ENCODE peak calls at places on chromosomes 3 and 15, in four cellular contexts. G is cardiac muscle cell, O is WERI-Rb-1, U is endodermal cell. L is an unnamed sample.

GRCh38 chr3:60290093-60290492 is 961.2 kb downstream of the FHIT start:
- DNase-seq in O (no peak), G (no peak), U (no peak), L (no peak)

GRCh38 chr15:100175406-100176114 is 166.2 kb downstream of the ADAMTS17 start:
- DNase-seq in G (no peak), U (peak), O (no peak), L (no peak)

GRCh38 chr15:70245932-70246622 is 148.4 kb upstream of the TLE3 start:
- DNase-seq in G (peak), U (peak), O (no peak), L (no peak)

GRCh38 chr15:58472821-58473581 is 41.2 kb downstream of the LIPC start:
- DNase-seq in U (peak), G (peak), O (no peak), L (no peak)

GRCh38 chr3:194472290-194472920 is 14.4 kb downstream of the ATP13A3 start:
- DNase-seq in G (peak), O (no peak), U (no peak), L (peak)

GRCh38 chr3:18111702-18112311 is 313.3 kb downstream of the SATB1 start:
- DNase-seq in G (peak), O (peak), U (no peak), L (no peak)

GRCh38 chr3:18372786-18373405 is 52.2 kb downstream of the SATB1 start:
- DNase-seq in O (no peak), U (no peak), G (no peak), L (no peak)

GRCh38 chr15:92634046-92634445 is 21.5 kb downstream of the FAM174B start:
- DNase-seq in O (peak), G (no peak), U (peak), L (no peak)

GRCh38 chr3:52530918-52531635 is 2.6 kb downstream of the NT5DC2 start:
- DNase-seq in G (no peak), O (no peak), U (no peak), L (no peak)

GRCh38 chr3:111277226-111277625 is 205.6 kb downstream of the NECTIN3 start:
- DNase-seq in U (peak), G (peak), O (no peak), L (no peak)

GRCh38 chr3:29128004-29128403 is 152.9 kb upstream of the RBMS3 start:
- DNase-seq in O (no peak), G (peak), U (no peak), L (no peak)

GRCh38 chr3:142958707-142959106 is 4.8 kb downstream of the PAQR9 start:
- DNase-seq in U (no peak), O (no peak), G (no peak), L (no peak)

GRCh38 chr15:75065851-75066509 is 42.6 kb downstream of the PPCDC start:
- DNase-seq in U (no peak), O (peak), G (peak), L (no peak)

GRCh38 chr3:65902304-65902793 is 136.4 kb downstream of the MAGI1 start:
- DNase-seq in U (peak), G (peak), O (no peak), L (peak)

GRCh38 chr3:177729939-177730700 is 532.8 kb upstream of the TBL1XR1 start:
- DNase-seq in O (no peak), U (no peak), G (peak), L (no peak)

GRCh38 chr3:112650472-112650871 is 9.5 kb upstream of the CCDC80 start:
- DNase-seq in O (no peak), G (peak), U (no peak), L (no peak)

GRCh38 chr15:40941528-40942336 is 11.5 kb upstream of the CHAC1 start:
- DNase-seq in O (peak), G (peak), U (peak), L (peak)

GRCh38 chr3:23637339-23637738 is 168.4 kb upstream of the UBE2E1 start:
- DNase-seq in U (no peak), G (no peak), O (no peak), L (no peak)

GRCh38 chr3:163745204-163745603 is 1333.1 kb downstream of the SI start:
- DNase-seq in O (no peak), G (no peak), U (no peak), L (no peak)

GRCh38 chr15:99999282-100000070 is 266.2 kb upstream of the LYSMD4 start:
- DNase-seq in U (peak), G (no peak), O (no peak), L (no peak)

GRCh38 chr3:35739964-35740527 is 100.7 kb downstream of the ARPP21 start:
- DNase-seq in U (no peak), G (no peak), O (no peak), L (no peak)

GRCh38 chr3:38985581-38985980 is 66.2 kb downstream of the SCN11A start:
- DNase-seq in O (no peak), G (no peak), U (no peak), L (no peak)

GRCh38 chr3:191047930-191048329 is 151.1 kb upstream of the OSTN start:
- DNase-seq in G (no peak), U (no peak), O (no peak), L (no peak)

GRCh38 chr15:60396100-60396499 is 1.7 kb downstream of the ANXA2 start:
- DNase-seq in U (no peak), O (no peak), G (no peak), L (no peak)

GRCh38 chr3:113287818-113288648 is 76.7 kb downstream of the BOC start:
- DNase-seq in G (peak), O (peak), U (peak), L (peak)

GRCh38 chr3:53794597-53794996 is 51.6 kb downstream of the CHDH start:
- DNase-seq in G (no peak), U (no peak), O (no peak), L (no peak)

GRCh38 chr3:193711523-193711963 is 118.5 kb downstream of the OPA1 start:
- DNase-seq in U (no peak), G (no peak), O (no peak), L (no peak)

GRCh38 chr15:85730001-85730820 is 64.5 kb downstream of the KLHL25 start:
- DNase-seq in U (peak), G (peak), O (no peak), L (peak)

GRCh38 chr15:35126236-35126635 is 41.1 kb upstream of the NANOGP8 start:
- DNase-seq in O (no peak), U (no peak), G (no peak), L (no peak)

GRCh38 chr15:59376735-59377134 is 4.1 kb upstream of the MYO1E start:
- DNase-seq in U (no peak), G (peak), O (no peak), L (no peak)

GRCh38 chr15:31235298-31236183 is 91.1 kb upstream of the KLF13 start:
- DNase-seq in U (no peak), O (no peak), G (peak), L (no peak)

GRCh38 chr3:73622135-73622534 is 2.6 kb downstream of the PDZRN3 start:
- DNase-seq in U (peak), O (peak), G (peak), L (peak)

GRCh38 chr15:30954674-30955073 is 36.8 kb downstream of the MTMR10 start:
- DNase-seq in O (no peak), U (no peak), G (peak), L (no peak)

GRCh38 chr15:74614744-74615312 is 808 bp upstream of the CLK3 start:
- DNase-seq in O (peak), G (peak), U (no peak), L (peak)

GRCh38 chr3:154040283-154040682 is 80.9 kb upstream of the ARHGEF26 start:
- DNase-seq in U (no peak), G (peak), O (no peak), L (no peak)

GRCh38 chr3:186307594-186307993 is 54.4 kb downstream of the DGKG start:
- DNase-seq in G (peak), U (no peak), O (no peak), L (no peak)

GRCh38 chr3:38725726-38726410 is 76.4 kb upstream of the SCN5A start:
- DNase-seq in G (peak), U (no peak), O (no peak), L (no peak)

GRCh38 chr15:67479781-67480180 is 41.1 kb upstream of the C15orf61 start:
- DNase-seq in O (no peak), G (peak), U (no peak), L (no peak)

GRCh38 chr15:39584266-39584659 is 3.4 kb downstream of the THBS1 start:
- DNase-seq in U (no peak), G (no peak), O (no peak), L (no peak)
- H3K27ac ChIP-seq in U (no peak), G (no peak), O (no peak), L (no peak)

DNA sequence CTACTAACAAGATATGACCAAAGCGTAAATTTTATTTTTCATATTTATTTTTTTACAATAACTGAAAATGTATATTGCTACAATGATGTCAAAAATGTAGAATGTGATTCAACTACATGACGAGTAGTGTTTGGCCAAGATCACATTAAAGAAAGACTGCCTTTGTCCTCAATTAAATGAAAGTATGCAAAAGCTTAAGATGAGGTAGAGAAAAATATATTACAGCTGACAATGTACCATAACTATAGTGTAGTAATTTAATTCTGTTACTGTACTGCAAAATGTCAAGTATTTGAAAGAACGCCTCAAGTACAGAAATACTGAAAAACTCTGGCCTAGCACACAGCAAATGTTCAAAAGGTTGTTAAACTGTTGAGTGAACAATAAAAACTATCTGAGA is 9.7 kb downstream of the PRICKLE2 start:
- DNase-seq in O (no peak), G (no peak), U (no peak), L (no peak)
- H3K27ac ChIP-seq in O (no peak), G (no peak), U (no peak), L (no peak)

GRCh38 chr3:67005974-67006373 is 7.9 kb downstream of the KBTBD8 start:
- DNase-seq in U (no peak), G (no peak), O (no peak), L (no peak)
- H3K27ac ChIP-seq in U (no peak), G (peak), O (no peak), L (no peak)

DNA sequence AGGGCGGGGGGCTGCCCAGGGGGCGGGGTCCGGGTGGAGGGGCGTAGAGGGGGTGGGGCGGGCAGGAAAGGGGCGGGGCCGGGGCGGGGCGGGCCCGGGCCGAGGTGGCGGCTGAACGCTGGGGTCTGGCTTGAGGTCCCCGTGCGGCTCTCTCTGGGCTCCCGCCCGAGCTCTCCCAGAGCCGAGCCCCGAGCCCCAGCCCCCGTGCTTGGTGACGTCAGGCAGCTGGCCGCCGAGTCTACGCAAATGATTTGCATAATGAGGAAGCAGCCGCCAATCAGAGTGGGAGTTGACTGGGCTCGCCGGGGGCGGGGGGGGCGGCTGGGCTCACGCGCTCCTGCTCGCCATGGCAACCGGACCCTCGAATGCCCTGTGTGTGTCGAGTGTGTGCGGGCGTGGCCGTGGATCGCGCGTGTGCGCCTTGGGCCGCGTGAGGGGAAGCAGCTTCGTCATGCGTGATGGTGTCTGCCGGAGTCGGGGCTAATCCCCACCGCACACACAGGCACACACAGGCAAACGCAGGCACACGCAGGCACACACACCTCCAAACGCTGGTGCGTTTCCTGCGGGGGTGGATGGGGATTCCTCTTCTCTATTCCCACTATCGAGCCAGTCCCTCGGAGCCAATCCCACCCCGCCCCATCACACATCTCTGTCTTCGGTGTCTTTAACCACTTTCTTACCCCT is at the start of gene CELF6:
- DNase-seq in O (peak), U (peak), G (peak), L (peak)
- H3K27ac ChIP-seq in O (peak), U (peak), G (peak), L (no peak)

GRCh38 chr3:147458995-147459704 is 50.0 kb downstream of the ZIC1 start:
- DNase-seq in G (no peak), U (no peak), O (no peak), L (no peak)
- H3K27ac ChIP-seq in G (no peak), U (no peak), O (no peak), L (no peak)

DNA sequence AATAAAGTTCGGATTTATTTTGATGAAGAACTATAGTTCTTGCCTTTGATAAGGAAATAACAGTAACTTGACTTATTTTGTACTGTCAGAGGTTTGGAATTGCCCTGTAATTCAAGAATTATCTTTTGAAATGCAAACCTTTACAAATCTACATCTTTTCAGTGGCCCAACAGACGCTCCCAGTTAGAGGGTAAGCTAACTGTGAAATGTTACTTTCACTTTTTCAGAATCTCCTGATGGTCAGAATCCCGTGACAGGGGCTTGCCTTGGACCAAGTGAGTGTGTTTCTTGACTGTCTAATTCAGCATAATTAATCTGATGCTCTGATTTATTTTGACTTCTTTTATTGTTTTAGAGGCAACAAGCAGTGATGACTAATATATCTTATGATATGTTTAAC is 262.5 kb downstream of the PLOD2 start:
- DNase-seq in G (peak), O (no peak), U (no peak), L (no peak)
- H3K27ac ChIP-seq in G (no peak), O (no peak), U (no peak), L (no peak)

GRCh38 chr3:16350953-16351318 is 85.9 kb downstream of the OXNAD1 start:
- DNase-seq in G (no peak), O (no peak), U (no peak), L (no peak)
- H3K27ac ChIP-seq in G (no peak), O (no peak), U (no peak), L (no peak)

DNA sequence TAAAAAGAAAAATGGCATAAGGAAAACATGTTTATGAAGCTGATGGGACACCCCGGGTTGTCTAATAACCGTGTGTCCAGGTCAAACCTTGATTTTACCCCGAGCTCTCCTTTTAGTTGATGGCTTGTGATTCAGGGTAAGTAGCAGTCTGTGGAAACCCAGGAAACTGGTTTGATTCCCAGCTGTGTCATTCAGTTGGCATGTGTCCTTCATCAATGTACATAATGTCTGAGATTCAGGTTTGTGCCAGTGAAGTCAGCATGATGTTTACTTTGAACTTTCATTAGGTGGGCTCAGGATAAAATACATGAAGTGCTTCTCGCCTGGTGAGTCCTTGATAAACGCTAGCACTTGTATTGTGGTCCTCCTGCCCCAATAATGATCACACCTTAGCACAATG is 4.3 kb upstream of the COPG1 start:
- DNase-seq in O (no peak), U (no peak), G (no peak), L (no peak)
- H3K27ac ChIP-seq in O (no peak), U (no peak), G (no peak), L (peak)